ENCODE peak calls at places on chromosomes 13 and 19, in seven cellular contexts. X, J, I, O, W, C and R are unnamed samples.

GRCh38 chr13:98536729-98537128 is 40.2 kb downstream of the STK24 start:
- DNase-seq in X (no peak), J (no peak), I (no peak), O (no peak), W (no peak), C (no peak), R (no peak)

GRCh38 chr13:85798999-85799646 is at the start of gene SLITRK6:
- DNase-seq in X (peak), J (peak), I (peak), O (no peak), W (no peak), C (no peak), R (peak)

GRCh38 chr13:113305208-113305607 is 8.2 kb downstream of the LAMP1 start:
- DNase-seq in X (peak), J (peak), I (no peak), O (no peak), W (no peak), C (no peak), R (peak)

GRCh38 chr19:1882089-1882785 is 3.1 kb downstream of the ABHD17A start:
- DNase-seq in X (no peak), J (no peak), I (peak), O (no peak), W (no peak), C (no peak), R (no peak)

GRCh38 chr19:34985249-34986022 is 14.7 kb upstream of the GRAMD1A start:
- DNase-seq in X (peak), J (peak), I (no peak), O (peak), W (peak), C (peak), R (no peak)

GRCh38 chr19:44871809-44872208 is 19.2 kb upstream of the TOMM40 start:
- DNase-seq in X (no peak), J (no peak), I (no peak), O (no peak), W (no peak), C (no peak), R (no peak)

GRCh38 chr13:58324130-58324529 is 692.6 kb downstream of the PCDH17 start:
- DNase-seq in X (no peak), J (peak), I (no peak), O (no peak), W (no peak), C (no peak), R (no peak)

GRCh38 chr13:36904219-36904618 is 15.8 kb downstream of the SMAD9 start:
- DNase-seq in X (no peak), J (no peak), I (no peak), O (no peak), W (no peak), C (no peak), R (no peak)

GRCh38 chr19:32652893-32653625 is 21.9 kb downstream of the ANKRD27 start:
- DNase-seq in X (peak), J (peak), I (peak), O (peak), W (peak), C (peak), R (no peak)

GRCh38 chr19:15759962-15760565 is 22.3 kb downstream of the OR10H3 start:
- DNase-seq in X (no peak), J (no peak), I (no peak), O (no peak), W (no peak), C (no peak), R (no peak)
- TF ChIP-seq CTCF in X (no peak), J (no peak), I (no peak), O (no peak), W (no peak), C (no peak), R (peak)

GRCh38 chr13:49652691-49653305 is 24.5 kb downstream of the ARL11 start:
- DNase-seq in X (peak), J (peak), I (peak), O (no peak), W (no peak), C (peak), R (no peak)
- TF ChIP-seq CTCF in X (peak), J (peak), I (peak), O (peak), W (peak), C (no peak), R (peak)

GRCh38 chr13:107252428-107252827 is 684.5 kb upstream of the ARGLU1 start:
- DNase-seq in X (no peak), J (peak), I (no peak), O (no peak), W (no peak), C (no peak), R (peak)

GRCh38 chr13:107250626-107251025 is 682.7 kb upstream of the ARGLU1 start:
- DNase-seq in X (no peak), J (no peak), I (no peak), O (no peak), W (no peak), C (no peak), R (no peak)

GRCh38 chr13:107252021-107252420 is 684.1 kb upstream of the ARGLU1 start:
- DNase-seq in X (no peak), J (no peak), I (no peak), O (no peak), W (no peak), C (no peak), R (no peak)

GRCh38 chr13:107251321-107251720 is 683.4 kb upstream of the ARGLU1 start:
- DNase-seq in X (no peak), J (no peak), I (no peak), O (no peak), W (no peak), C (no peak), R (no peak)

DNA sequence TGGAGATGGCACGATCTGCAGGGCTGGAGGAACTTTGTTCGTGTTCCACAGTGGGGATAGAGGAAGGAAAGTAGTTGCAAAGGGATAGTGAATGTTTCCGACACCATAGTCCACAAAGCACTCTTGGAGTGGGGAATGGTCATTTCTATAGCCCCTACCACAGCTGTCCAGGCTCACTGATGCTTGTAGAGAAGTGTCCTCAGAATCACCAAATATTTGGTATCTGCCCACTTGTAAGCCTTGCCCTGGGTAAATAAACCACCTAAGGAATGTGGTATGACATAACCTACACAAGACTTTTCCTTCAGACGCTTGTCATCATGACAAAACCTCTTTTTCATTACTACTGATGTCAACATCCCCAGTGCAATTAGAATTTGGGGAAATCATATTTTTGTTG is 686.5 kb upstream of the ARGLU1 start:
- DNase-seq in X (no peak), J (no peak), I (no peak), O (no peak), W (no peak), C (no peak), R (no peak)
- TF ChIP-seq CTCF in X (no peak), J (no peak), I (no peak), O (no peak), W (no peak), C (no peak), R (no peak)

GRCh38 chr13:31161583-31162150 is at the start of gene HSPH1:
- DNase-seq in X (peak), J (peak), I (peak), O (peak), W (peak), C (peak), R (peak)
- TF ChIP-seq CTCF in X (peak), J (peak), I (peak), O (peak), W (no peak), C (no peak), R (peak)

DNA sequence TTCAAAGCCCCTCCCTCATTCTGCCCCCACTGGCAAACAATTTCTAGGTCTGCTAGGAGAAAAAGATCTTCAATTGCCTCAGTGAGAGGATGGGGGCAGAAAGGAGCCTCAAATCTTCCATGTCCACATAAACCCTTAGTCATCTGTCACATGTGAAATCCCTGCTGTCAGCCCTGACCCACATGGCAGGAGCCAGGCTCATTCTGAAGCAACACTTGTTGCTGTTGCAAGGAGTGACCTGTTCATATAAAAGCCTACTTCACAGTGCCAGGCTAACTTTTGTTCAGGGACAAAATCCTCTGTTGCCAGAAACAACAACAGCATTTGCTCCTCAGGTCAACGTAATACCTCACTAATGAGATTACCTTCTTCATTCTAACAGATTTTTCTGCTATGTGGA is 70.5 kb downstream of the IRS2 start:
- DNase-seq in X (peak), J (peak), I (peak), O (no peak), W (no peak), C (no peak), R (no peak)
- TF ChIP-seq CTCF in X (no peak), J (peak), I (no peak), O (no peak), W (no peak), C (no peak), R (no peak)

GRCh38 chr13:78806457-78806856 is 147.5 kb upstream of the OBI1 start:
- DNase-seq in X (no peak), J (peak), I (no peak), O (no peak), W (no peak), C (no peak), R (no peak)
- TF ChIP-seq CTCF in X (no peak), J (peak), I (peak), O (peak), W (no peak), C (no peak), R (peak)

GRCh38 chr19:10001899-10002298 is 8.4 kb downstream of the COL5A3 start:
- DNase-seq in X (no peak), J (no peak), I (no peak), O (no peak), W (no peak), C (peak), R (no peak)
- TF ChIP-seq CTCF in X (peak), J (peak), I (peak), O (peak), W (no peak), C (no peak), R (peak)

GRCh38 chr19:50406156-50406820 is 12.4 kb upstream of the SPIB start:
- DNase-seq in X (no peak), J (no peak), I (no peak), O (no peak), W (no peak), C (no peak), R (no peak)

GRCh38 chr19:50398675-50399367 is 14.7 kb downstream of the POLD1 start:
- DNase-seq in X (no peak), J (no peak), I (no peak), O (no peak), W (no peak), C (no peak), R (no peak)

GRCh38 chr19:50402544-50403301 is 16.0 kb upstream of the SPIB start:
- DNase-seq in X (no peak), J (no peak), I (no peak), O (no peak), W (no peak), C (no peak), R (no peak)

GRCh38 chr19:50399368-50399745 is 15.2 kb downstream of the POLD1 start:
- DNase-seq in X (no peak), J (no peak), I (no peak), O (no peak), W (no peak), C (no peak), R (no peak)

GRCh38 chr19:50401505-50402450 is 17.0 kb upstream of the SPIB start:
- DNase-seq in X (no peak), J (no peak), I (no peak), O (no peak), W (no peak), C (no peak), R (no peak)
- TF ChIP-seq CTCF in X (no peak), J (no peak), I (no peak), O (no peak), W (no peak), C (no peak), R (peak)